ENCODE peak calls at places on chromosomes 12 and 14, in four cellular contexts. E, T, C and D are unnamed samples.

GRCh38 chr12:68856510-68856909 is 48.5 kb downstream of the MDM2 start:
- DNase-seq in C (no peak), E (no peak), T (no peak), D (no peak)

GRCh38 chr14:84340938-84341337 is 1189.0 kb upstream of the FLRT2 start:
- DNase-seq in C (no peak), T (no peak), E (no peak), D (no peak)

GRCh38 chr14:105605501-105606304 is 79.3 kb downstream of the TMEM121 start:
- DNase-seq in E (no peak), T (no peak), C (no peak), D (no peak)

GRCh38 chr14:84282618-84283017 is 1247.3 kb upstream of the FLRT2 start:
- DNase-seq in T (no peak), C (no peak), E (no peak), D (no peak)

GRCh38 chr12:106418970-106419369 is 61.4 kb downstream of the POLR3B start:
- DNase-seq in C (no peak), T (no peak), E (no peak), D (no peak)

GRCh38 chr14:61642246-61642982 is 52.9 kb upstream of the HIF1A start:
- DNase-seq in C (no peak), T (no peak), E (no peak), D (no peak)

GRCh38 chr14:67241416-67242362 is at the start of gene PALS1:
- DNase-seq in E (no peak), T (peak), C (peak), D (peak)

GRCh38 chr14:84859116-84859515 is 670.8 kb upstream of the FLRT2 start:
- DNase-seq in C (no peak), T (no peak), E (no peak), D (no peak)

GRCh38 chr14:67650694-67651093 is 23.7 kb downstream of the VTI1B start:
- DNase-seq in E (no peak), C (no peak), T (no peak), D (no peak)

GRCh38 chr14:31286456-31287293 is 79.1 kb upstream of the HECTD1 start:
- DNase-seq in T (peak), E (peak), C (peak), D (no peak)

GRCh38 chr12:125593269-125593668 is 528.0 kb downstream of the AACS start:
- DNase-seq in C (no peak), T (no peak), E (no peak), D (no peak)

GRCh38 chr14:39229601-39230110 is 4.1 kb upstream of the MIA2 start:
- DNase-seq in C (peak), T (no peak), E (no peak), D (no peak)

GRCh38 chr12:2397356-2398045 is 344.7 kb downstream of the CACNA1C start:
- DNase-seq in T (peak), E (no peak), C (no peak), D (no peak)

GRCh38 chr12:109111775-109112491 is 4.5 kb upstream of the ACACB start:
- DNase-seq in T (peak), E (peak), C (peak), D (peak)

GRCh38 chr14:69580009-69580577 is 5.4 kb upstream of the CCDC177 start:
- DNase-seq in E (peak), T (peak), C (peak), D (peak)

GRCh38 chr12:58923781-58924180 is 3.5 kb upstream of the LRIG3 start:
- DNase-seq in E (no peak), C (no peak), T (no peak), D (no peak)

GRCh38 chr14:90450667-90451066 is 53.8 kb downstream of the CALM1 start:
- DNase-seq in E (no peak), T (no peak), C (no peak), D (no peak)
- TF ChIP-seq SP1 in E (no peak), T (no peak), C (no peak), D (no peak)

GRCh38 chr14:73003688-73004087 is 23.2 kb downstream of the ZFYVE1 start:
- DNase-seq in E (no peak), C (no peak), T (no peak), D (no peak)
- TF ChIP-seq ELF4 in E (no peak), C (no peak), T (no peak), D (no peak)

GRCh38 chr14:60091550-60092511 is at the start of gene PCNX4:
- DNase-seq in C (peak), T (peak), E (peak), D (peak)

GRCh38 chr14:60090864-60091519 is 731 bp upstream of the PCNX4 start:
- DNase-seq in T (no peak), C (peak), E (no peak), D (peak)

GRCh38 chr14:60093606-60094005 is 1.9 kb downstream of the PCNX4 start:
- DNase-seq in T (no peak), C (no peak), E (no peak), D (no peak)

GRCh38 chr14:60093088-60093487 is 1.4 kb downstream of the PCNX4 start:
- DNase-seq in T (no peak), E (no peak), C (no peak), D (no peak)

DNA sequence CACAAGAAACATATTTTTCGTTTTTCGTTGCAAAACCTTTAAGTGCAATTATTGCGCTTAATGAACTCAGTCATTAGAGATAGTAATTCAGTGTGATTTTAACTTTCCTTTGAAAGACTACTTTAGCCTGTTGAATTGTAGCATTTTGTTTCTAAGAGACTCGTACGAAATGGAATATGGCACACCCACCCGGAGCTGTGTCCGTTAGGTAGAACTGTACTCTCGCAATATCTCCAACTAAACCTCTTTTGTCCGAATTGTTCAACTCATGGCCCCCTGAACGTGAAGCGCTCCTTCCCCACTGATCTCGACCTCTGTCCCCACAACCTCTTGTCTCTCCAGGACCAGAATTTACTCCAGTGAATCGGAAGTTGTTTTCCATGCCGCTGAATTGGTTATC is 793 bp downstream of the PCNX4 start:
- DNase-seq in C (peak), E (no peak), T (peak), D (peak)
- TF ChIP-seq SP1 in C (no peak), E (no peak), T (no peak), D (no peak)

GRCh38 chr12:57726884-57727757 is 11.4 kb downstream of the AGAP2 start:
- DNase-seq in E (peak), C (no peak), T (no peak), D (no peak)
- TF ChIP-seq ELF4 in E (no peak), C (no peak), T (no peak), D (no peak)

GRCh38 chr12:102120886-102121285 is 903 bp downstream of the PARPBP start:
- DNase-seq in T (peak), C (peak), E (no peak), D (peak)
- TF ChIP-seq SP1 in T (no peak), C (no peak), E (no peak), D (no peak)

GRCh38 chr14:92609955-92610354 is 96.4 kb downstream of the RIN3 start:
- DNase-seq in C (no peak), E (no peak), T (no peak), D (no peak)

GRCh38 chr14:92610849-92611271 is 97.3 kb downstream of the RIN3 start:
- DNase-seq in E (no peak), T (no peak), C (no peak), D (no peak)

GRCh38 chr14:92607251-92607650 is 93.7 kb downstream of the RIN3 start:
- DNase-seq in T (no peak), C (no peak), E (no peak), D (no peak)

GRCh38 chr14:92605274-92605940 is 91.8 kb downstream of the RIN3 start:
- DNase-seq in E (no peak), C (no peak), T (no peak), D (no peak)

DNA sequence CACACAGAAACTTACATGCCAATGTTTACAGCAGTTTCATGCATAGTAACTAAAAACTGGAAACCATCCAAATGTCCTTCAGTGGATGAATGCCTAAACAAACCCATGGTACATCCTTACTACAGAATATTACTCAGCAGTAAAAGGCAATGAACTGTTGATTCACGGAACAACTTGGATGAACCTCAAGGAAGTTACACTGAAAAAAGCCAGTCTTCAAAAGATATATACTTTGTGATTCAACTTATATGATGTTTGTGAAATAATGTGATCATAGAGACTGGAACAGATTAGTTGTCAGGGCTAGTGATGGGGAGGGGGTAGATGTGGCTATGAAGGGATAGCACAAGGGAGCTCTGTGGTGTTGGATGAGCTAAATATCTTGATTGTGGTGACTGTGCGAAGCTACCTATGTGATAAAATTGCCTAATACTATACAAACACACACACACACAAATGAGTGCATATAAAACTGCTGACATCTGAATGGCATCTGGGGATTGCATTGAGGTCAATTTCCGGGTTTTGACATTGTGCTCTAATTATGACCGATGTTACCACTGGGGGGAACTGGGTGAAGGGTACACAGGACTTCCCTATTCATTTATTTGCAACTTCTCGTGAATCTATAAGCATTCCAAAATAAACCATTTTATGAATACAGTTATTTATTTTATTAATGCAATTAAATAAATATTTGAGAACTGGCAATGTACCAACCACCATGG is 94.3 kb downstream of the RIN3 start:
- DNase-seq in T (no peak), E (no peak), C (no peak), D (no peak)
- TF ChIP-seq ELF4 in T (no peak), E (no peak), C (no peak), D (no peak)

DNA sequence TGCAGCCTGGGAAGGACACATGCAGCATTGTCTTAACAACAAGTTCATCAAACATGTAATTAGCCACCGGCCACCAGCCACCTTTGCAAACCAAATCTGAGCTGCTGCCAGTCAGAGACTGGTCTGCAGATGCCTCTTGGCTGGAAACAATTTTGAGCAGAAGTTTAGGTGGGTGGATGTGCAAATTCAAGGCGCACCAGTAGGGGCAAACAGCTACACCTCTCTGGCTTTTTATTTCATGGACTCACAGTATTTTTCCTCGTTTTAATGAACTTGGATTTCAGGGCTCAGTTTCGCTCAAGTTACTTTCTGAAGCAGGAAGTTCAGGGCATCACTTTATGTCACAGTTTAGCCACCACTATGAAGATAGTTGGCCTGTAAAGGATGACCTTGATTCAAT is 94.3 kb downstream of the OTX2 start:
- DNase-seq in C (no peak), E (no peak), T (no peak), D (peak)
- TF ChIP-seq SP1 in C (no peak), E (no peak), T (no peak), D (no peak)